ENCODE peak calls at places on chromosomes 7 and 10, in six cellular contexts. X, R, Y, J, U and T are unnamed samples.

GRCh38 chr7:30987936-30988335 is 24.2 kb downstream of the GHRHR start:
- DNase-seq in X (no peak), R (no peak), Y (no peak), J (no peak), U (no peak), T (peak; percentile 68)

GRCh38 chr7:47464266-47464665 is 117.6 kb downstream of the TNS3 start:
- DNase-seq in X (no peak), R (no peak), Y (no peak), J (no peak), U (no peak), T (no peak)

GRCh38 chr10:129244757-129245156 is 222.3 kb upstream of the MGMT start:
- DNase-seq in X (no peak), R (no peak), Y (no peak), J (no peak), U (no peak), T (no peak)

GRCh38 chr7:6106140-6106904 is 75.1 kb downstream of the ANKRD61 start:
- DNase-seq in X (peak; percentile 64), R (peak; percentile 49), Y (peak; percentile 32), J (no peak), U (peak; percentile 49), T (no peak)

GRCh38 chr10:101934911-101935310 is 91.3 kb upstream of the KCNIP2 start:
- DNase-seq in X (no peak), R (no peak), Y (no peak), J (no peak), U (no peak), T (no peak)

GRCh38 chr10:59907918-59908807 is 1.8 kb upstream of the CCDC6 start:
- DNase-seq in X (peak; percentile 80), R (peak; percentile 80), Y (peak; percentile 91), J (peak; percentile 67), U (peak; percentile 71), T (peak; percentile 89)

GRCh38 chr7:18421297-18422004 is 74.1 kb upstream of the HDAC9 start:
- DNase-seq in X (no peak), R (no peak), Y (peak; percentile 26), J (no peak), U (no peak), T (no peak)

GRCh38 chr10:92760609-92761008 is 70.9 kb downstream of the HHEX start:
- DNase-seq in X (no peak), R (peak; percentile 56), Y (peak; percentile 61), J (no peak), U (no peak), T (no peak)

GRCh38 chr10:22333667-22334282 is 11.5 kb upstream of the SPAG6 start:
- DNase-seq in X (no peak), R (no peak), Y (no peak), J (no peak), U (no peak), T (no peak)

GRCh38 chr10:92814790-92815189 is 33.5 kb upstream of the EXOC6 start:
- DNase-seq in X (no peak), R (no peak), Y (no peak), J (no peak), U (no peak), T (no peak)

GRCh38 chr7:40471891-40472290 is 337.1 kb downstream of the SUGCT start:
- DNase-seq in X (no peak), R (no peak), Y (no peak), J (no peak), U (no peak), T (no peak)

GRCh38 chr10:110446954-110447608 is 50.6 kb upstream of the DUSP5 start:
- DNase-seq in X (no peak), R (peak; percentile 92), Y (peak; percentile 95), J (no peak), U (peak; percentile 81), T (peak; percentile 95)

GRCh38 chr7:34430456-34430855 is 227.6 kb upstream of the NPSR1 start:
- DNase-seq in X (peak; percentile 65), R (peak; percentile 81), Y (peak; percentile 70), J (no peak), U (peak; percentile 55), T (no peak)

GRCh38 chr10:94963901-94964300 is 25.4 kb downstream of the CYP2C9 start:
- DNase-seq in X (peak; percentile 52), R (peak; percentile 57), Y (peak; percentile 21), J (no peak), U (peak; percentile 18), T (no peak)

GRCh38 chr7:11294218-11294617 is 320.5 kb downstream of the PHF14 start:
- DNase-seq in X (no peak), R (no peak), Y (no peak), J (no peak), U (no peak), T (no peak)

GRCh38 chr7:27167916-27168264 is 2.6 kb upstream of the HOXA9 start:
- DNase-seq in X (no peak), R (peak; percentile 81), Y (no peak), J (no peak), U (no peak), T (no peak)

GRCh38 chr10:6255548-6256061 is 52.9 kb downstream of the PFKFB3 start:
- DNase-seq in X (no peak), R (no peak), Y (no peak), J (no peak), U (peak; percentile 20), T (peak; percentile 35)

GRCh38 chr7:50349963-50350944 is 45.7 kb downstream of the IKZF1 start:
- DNase-seq in X (no peak), R (no peak), Y (no peak), J (no peak), U (no peak), T (no peak)
- H3K79me2 ChIP-seq in X (peaks cover 99% of the 10 kb centered on the region), R (no peaks in the 10 kb centered on the region), Y (no peaks in the 10 kb centered on the region), J (peaks cover 65% of the 10 kb centered on the region), U (no peaks in the 10 kb centered on the region), T (no peaks in the 10 kb centered on the region)

GRCh38 chr7:56639173-56639746 is 493.0 kb downstream of the ZNF479 start:
- DNase-seq in X (no peak), R (no peak), Y (no peak), J (no peak), U (no peak), T (no peak)
- H3K9me3 ChIP-seq in X (peaks cover 38% of the 10 kb centered on the region), R (peaks cover 6% of the 10 kb centered on the region), Y (no peaks in the 10 kb centered on the region), J (no peaks in the 10 kb centered on the region), U (peaks cover 58% of the 10 kb centered on the region), T (peaks cover 19% of the 10 kb centered on the region)

GRCh38 chr10:128068398-128069285 is 57.6 kb downstream of the MKI67 start:
- DNase-seq in X (no peak), R (no peak), Y (no peak), J (no peak), U (no peak), T (peak; percentile 11)
- H3K36me3 ChIP-seq in X (peaks cover 15% of the 10 kb centered on the region), R (no peaks in the 10 kb centered on the region), Y (no peaks in the 10 kb centered on the region), J (no peaks in the 10 kb centered on the region), U (peaks cover 53% of the 10 kb centered on the region), T (peaks cover 9% of the 10 kb centered on the region)

GRCh38 chr7:37984775-37985390 is 64.4 kb downstream of the EPDR1 start:
- DNase-seq in X (no peak), R (no peak), Y (peak; percentile 12), J (no peak), U (no peak), T (no peak)
- H3K79me2 ChIP-seq in X (no peaks in the 10 kb centered on the region), R (no peaks in the 10 kb centered on the region), Y (no peaks in the 10 kb centered on the region), J (no peaks in the 10 kb centered on the region), U (no peaks in the 10 kb centered on the region), T (no peaks in the 10 kb centered on the region)

DNA sequence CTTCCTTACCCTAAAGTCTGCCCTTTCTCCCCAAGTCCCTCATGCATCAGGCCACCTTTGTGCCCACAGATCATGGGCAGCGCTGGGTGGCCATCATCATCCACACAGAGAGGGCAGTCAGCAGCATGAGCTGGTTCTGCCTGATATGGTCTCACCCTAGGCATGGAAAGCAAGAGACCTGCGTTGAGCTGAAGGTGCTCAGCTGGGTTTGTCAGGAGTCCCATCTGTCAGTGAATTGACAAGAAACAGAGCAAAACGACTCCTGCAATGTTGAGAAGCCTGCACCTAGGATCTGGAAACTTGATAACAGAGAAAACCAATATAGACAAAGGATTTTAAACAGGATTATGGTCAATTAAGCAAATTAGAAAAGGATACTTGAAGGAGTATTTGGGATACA is 242.7 kb upstream of the PRSS1 start:
- DNase-seq in X (no peak), R (no peak), Y (no peak), J (no peak), U (no peak), T (no peak)
- H3K9me3 ChIP-seq in X (no peaks in the 10 kb centered on the region), R (no peaks in the 10 kb centered on the region), Y (no peaks in the 10 kb centered on the region), J (no peaks in the 10 kb centered on the region), U (no peaks in the 10 kb centered on the region), T (no peaks in the 10 kb centered on the region)

DNA sequence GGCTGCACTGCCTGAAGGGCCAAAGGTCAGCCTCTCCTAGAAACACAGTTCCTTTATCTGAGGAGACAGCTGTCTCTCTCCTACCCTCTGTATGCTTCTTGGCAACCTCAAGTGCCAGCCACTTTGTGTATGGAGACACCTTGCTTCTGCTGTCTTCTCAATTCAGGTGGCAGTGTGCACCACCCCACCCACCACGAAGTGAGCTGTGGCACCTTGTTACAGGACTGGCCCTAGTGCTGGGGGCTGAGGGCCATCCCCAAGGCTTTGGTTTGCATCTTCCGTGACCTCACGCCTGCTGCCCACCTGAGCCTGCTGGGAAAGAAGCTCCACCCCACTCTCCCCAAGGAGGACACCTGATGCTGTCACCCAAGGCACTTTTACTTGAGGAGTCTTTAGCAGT is 47.1 kb upstream of the LRRC4 start:
- DNase-seq in X (no peak), R (no peak), Y (no peak), J (no peak), U (no peak), T (no peak)
- H3K36me3 ChIP-seq in X (no peaks in the 10 kb centered on the region), R (no peaks in the 10 kb centered on the region), Y (peaks cover 14% of the 10 kb centered on the region), J (peaks cover 87% of the 10 kb centered on the region), U (peaks cover 7% of the 10 kb centered on the region), T (peaks cover 26% of the 10 kb centered on the region)

GRCh38 chr7:50718876-50719275 is 63.8 kb downstream of the GRB10 start:
- DNase-seq in X (no peak), R (no peak), Y (no peak), J (no peak), U (no peak), T (peak; percentile 78)
- H3K79me2 ChIP-seq in X (no peaks in the 10 kb centered on the region), R (peaks cover 88% of the 10 kb centered on the region), Y (peaks cover 1% of the 10 kb centered on the region), J (peaks cover 83% of the 10 kb centered on the region), U (no peaks in the 10 kb centered on the region), T (peaks cover 93% of the 10 kb centered on the region)

GRCh38 chr7:158096582-158096981 is 491.0 kb downstream of the PTPRN2 start:
- DNase-seq in X (no peak), R (no peak), Y (no peak), J (no peak), U (no peak), T (no peak)

GRCh38 chr7:158097106-158097505 is 490.5 kb downstream of the PTPRN2 start:
- DNase-seq in X (no peak), R (no peak), Y (no peak), J (no peak), U (no peak), T (no peak)

GRCh38 chr7:158101821-158102450 is 485.7 kb downstream of the PTPRN2 start:
- DNase-seq in X (no peak), R (no peak), Y (no peak), J (no peak), U (no peak), T (no peak)

GRCh38 chr7:158097511-158098124 is 490.0 kb downstream of the PTPRN2 start:
- DNase-seq in X (no peak), R (no peak), Y (peak; percentile 1), J (no peak), U (no peak), T (no peak)

GRCh38 chr7:158098125-158099030 is 489.2 kb downstream of the PTPRN2 start:
- DNase-seq in X (no peak), R (no peak), Y (no peak), J (no peak), U (no peak), T (no peak)
- H3K9me3 ChIP-seq in X (no peaks in the 10 kb centered on the region), R (no peaks in the 10 kb centered on the region), Y (no peaks in the 10 kb centered on the region), J (no peaks in the 10 kb centered on the region), U (peaks cover 16% of the 10 kb centered on the region), T (no peaks in the 10 kb centered on the region)